ENCODE peak calls at places on chromosome 20, in seven cellular contexts. F is PC-3, R is fibroblast of lung, M is PC-9, K is hepatocyte, Y is endothelial cell of umbilical vein, G is neural progenitor cell. J is an unnamed sample. For H4K20me1, the result is how much of the 10 kb centered on the place peaks cover.

GRCh38 chr20:7938058-7938457 is 2.2 kb downstream of the HAO1 start:
- DNase-seq in F (no peak), R (no peak), M (no peak), K (no peak), Y (no peak), G (no peak), J (no peak)

GRCh38 chr20:611047-611842 is 1.1 kb upstream of the TCF15 start:
- DNase-seq in F (no peak), R (no peak), M (no peak), K (no peak), Y (no peak), G (no peak), J (no peak)

GRCh38 chr20:3765171-3765887 is 2.2 kb downstream of the ADISSP start:
- DNase-seq in F (no peak), R (no peak), M (no peak), K (no peak), Y (no peak), G (no peak), J (peak)

GRCh38 chr20:51533291-51534172 is 9.0 kb downstream of the NFATC2 start:
- DNase-seq in F (peak), R (no peak), M (peak), K (no peak), Y (no peak), G (no peak), J (peak)

GRCh38 chr20:17172826-17173420 is 53.9 kb upstream of the PCSK2 start:
- DNase-seq in F (no peak), R (no peak), M (no peak), K (no peak), Y (no peak), G (no peak), J (no peak)

GRCh38 chr20:37408202-37408929 is 62.4 kb downstream of the SRC start:
- DNase-seq in F (no peak), R (no peak), M (no peak), K (no peak), Y (no peak), G (no peak), J (no peak)

GRCh38 chr20:41618807-41619294 is 674 bp upstream of the CHD6 start:
- DNase-seq in F (no peak), R (no peak), M (no peak), K (peak), Y (peak), G (no peak), J (no peak)

GRCh38 chr20:38275815-38276550 is 15.4 kb upstream of the KIAA1755 start:
- DNase-seq in F (peak), R (peak), M (peak), K (no peak), Y (peak), G (no peak), J (no peak)

GRCh38 chr20:35199696-35200095 is 26.8 kb upstream of the MMP24 start:
- DNase-seq in F (peak), R (peak), M (no peak), K (no peak), Y (no peak), G (no peak), J (no peak)

GRCh38 chr20:36572701-36573102 is 695 bp upstream of the TGIF2 start:
- DNase-seq in F (no peak), R (peak), M (no peak), K (peak), Y (no peak), G (peak), J (peak)

GRCh38 chr20:62929051-62929538 is 2.8 kb upstream of the DIDO1 start:
- DNase-seq in F (peak), R (peak), M (no peak), K (peak), Y (peak), G (peak), J (peak)

GRCh38 chr20:17612287-17612974 is 42.6 kb downstream of the DSTN start:
- DNase-seq in F (no peak), R (peak), M (no peak), K (no peak), Y (no peak), G (no peak), J (no peak)

GRCh38 chr20:584375-585301 is 25.5 kb downstream of the TCF15 start:
- DNase-seq in F (peak), R (no peak), M (no peak), K (no peak), Y (no peak), G (no peak), J (no peak)

GRCh38 chr20:44745560-44746366 is at the start of gene KCNK15:
- DNase-seq in F (peak), R (no peak), M (no peak), K (peak), Y (no peak), G (peak), J (no peak)
- H2AFZ ChIP-seq in F (peak), R (peak), M (no peak), K (peak), Y (peak), G (peak), J (no peak)

GRCh38 chr20:60177080-60177479 is 218.9 kb downstream of the CDH26 start:
- DNase-seq in F (no peak), R (no peak), M (no peak), K (no peak), Y (no peak), G (no peak), J (no peak)
- H3K4me3 ChIP-seq in F (no peak), R (no peak), M (no peak), K (no peak), Y (no peak), G (no peak), J (no peak)

GRCh38 chr20:31709939-31710338 is 12.7 kb downstream of the BCL2L1 start:
- DNase-seq in F (peak), R (no peak), M (no peak), K (no peak), Y (no peak), G (no peak), J (no peak)
- H4K20me1 ChIP-seq in F (under half), R (under half), M (under half), K (under half), Y (under half), G (under half), J (under half)

DNA sequence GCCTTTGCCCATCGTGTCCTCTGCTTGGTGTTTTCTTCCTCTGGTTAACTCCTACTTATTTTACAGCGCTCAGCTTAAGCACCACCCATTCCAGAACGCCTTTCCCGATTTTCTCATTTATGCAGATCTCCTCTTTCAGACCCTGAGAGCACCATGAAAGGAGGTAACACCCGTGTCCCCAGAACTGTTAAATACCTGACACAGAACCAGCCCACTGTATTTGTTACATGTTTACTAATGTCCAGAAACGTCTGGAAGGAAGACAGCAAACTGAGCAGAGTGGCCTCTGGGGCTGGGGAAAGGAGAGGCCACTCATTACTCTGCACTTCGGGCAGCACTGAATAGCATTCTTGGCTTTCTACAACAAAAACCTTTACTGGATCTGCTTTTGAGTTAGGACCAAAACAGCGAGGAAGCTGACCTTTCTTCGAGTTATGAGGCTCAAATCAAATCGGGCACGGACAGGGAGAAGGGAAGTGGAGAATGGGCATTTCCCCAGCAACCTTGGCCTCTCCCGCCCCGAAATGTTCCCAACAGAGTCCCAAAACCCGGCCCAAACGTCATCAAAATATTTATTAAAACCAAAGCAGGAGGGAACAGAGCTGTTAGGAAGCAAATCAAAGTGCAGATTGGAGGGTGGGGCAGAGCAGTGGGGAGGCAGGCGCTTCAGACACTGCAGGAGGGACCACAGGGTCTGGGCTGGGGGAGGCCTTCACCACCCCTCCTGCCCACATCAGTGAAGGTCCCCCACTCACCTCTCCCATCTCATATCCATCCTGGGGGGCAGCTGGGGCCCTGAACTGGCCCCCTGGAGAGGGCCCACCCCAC is 1.1 kb upstream of the NECAB3 start:
- DNase-seq in F (no peak), R (peak), M (no peak), K (no peak), Y (no peak), G (no peak), J (no peak)
- H2AFZ ChIP-seq in F (peak), R (peak), M (no peak), K (peak), Y (peak), G (no peak), J (no peak)

GRCh38 chr20:47352332-47353223 is 3.9 kb downstream of the ZMYND8 start:
- DNase-seq in F (peak), R (no peak), M (no peak), K (no peak), Y (peak), G (peak), J (peak)
- H3K4me3 ChIP-seq in F (peak), R (no peak), M (peak), K (peak), Y (no peak), G (peak), J (peak)

GRCh38 chr20:60102665-60103210 is 144.5 kb downstream of the CDH26 start:
- DNase-seq in F (peak), R (no peak), M (no peak), K (no peak), Y (no peak), G (no peak), J (peak)

GRCh38 chr20:60101894-60102281 is 143.7 kb downstream of the CDH26 start:
- DNase-seq in F (no peak), R (no peak), M (no peak), K (no peak), Y (no peak), G (no peak), J (no peak)

GRCh38 chr20:60104980-60105379 is 146.8 kb downstream of the CDH26 start:
- DNase-seq in F (no peak), R (no peak), M (no peak), K (no peak), Y (no peak), G (no peak), J (no peak)

GRCh38 chr20:60100780-60101179 is 142.6 kb downstream of the CDH26 start:
- DNase-seq in F (no peak), R (no peak), M (no peak), K (no peak), Y (no peak), G (no peak), J (no peak)

GRCh38 chr20:60101201-60101893 is 143.1 kb downstream of the CDH26 start:
- DNase-seq in F (no peak), R (no peak), M (no peak), K (no peak), Y (no peak), G (no peak), J (no peak)
- H4K20me1 ChIP-seq in F (under half), R (under half), M (under half), K (under half), Y (under half), G (under half), J (under half)

DNA sequence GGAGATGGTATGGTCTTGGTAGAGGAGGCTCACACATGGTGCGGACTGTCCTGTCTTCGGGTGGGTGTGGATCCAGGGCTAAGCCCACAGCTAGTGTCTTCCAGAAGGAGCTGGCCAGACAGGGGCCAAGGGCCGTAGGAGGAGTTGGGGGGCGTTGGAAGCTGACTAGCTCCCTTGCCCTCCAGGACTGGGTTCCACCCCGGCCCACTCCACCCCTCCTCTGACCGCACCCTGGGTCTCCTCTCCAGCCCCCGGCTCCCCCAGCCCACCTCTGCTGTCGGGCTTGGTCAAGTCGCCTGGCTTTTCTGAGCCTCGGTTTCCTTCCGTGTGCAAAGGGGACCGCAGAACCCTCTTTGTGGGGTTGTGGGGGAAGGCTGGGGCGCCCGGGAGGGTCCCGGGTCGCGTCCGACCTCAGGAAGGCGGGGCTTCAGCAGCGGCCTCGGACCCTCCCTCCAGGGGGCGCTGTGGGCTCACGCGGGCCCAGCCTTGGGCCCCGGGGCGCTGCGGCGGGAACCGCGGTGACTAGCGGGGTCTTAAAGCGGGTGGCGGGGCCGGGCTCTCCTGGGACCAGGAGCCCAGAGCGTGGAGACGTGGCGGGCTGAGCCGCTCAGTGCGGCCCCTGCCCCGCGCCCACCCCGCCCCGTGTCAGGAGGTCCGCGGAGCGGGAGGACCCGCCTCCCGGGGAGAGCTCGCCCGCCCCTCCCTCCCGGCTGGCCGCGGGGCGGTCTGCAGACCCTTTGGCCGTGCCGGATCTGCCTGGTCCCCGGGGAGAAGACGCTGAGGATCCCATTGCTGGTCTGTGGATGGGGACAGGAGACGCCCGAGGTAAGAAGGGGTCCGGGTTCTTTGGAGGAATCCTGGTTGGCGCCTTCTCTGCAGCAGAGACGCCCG is 5.4 kb downstream of the NPBWR2 start:
- DNase-seq in F (peak), R (no peak), M (peak), K (peak), Y (peak), G (peak), J (peak)
- H2AFZ ChIP-seq in F (peak), R (no peak), M (no peak), K (peak), Y (peak), G (peak), J (no peak)

DNA sequence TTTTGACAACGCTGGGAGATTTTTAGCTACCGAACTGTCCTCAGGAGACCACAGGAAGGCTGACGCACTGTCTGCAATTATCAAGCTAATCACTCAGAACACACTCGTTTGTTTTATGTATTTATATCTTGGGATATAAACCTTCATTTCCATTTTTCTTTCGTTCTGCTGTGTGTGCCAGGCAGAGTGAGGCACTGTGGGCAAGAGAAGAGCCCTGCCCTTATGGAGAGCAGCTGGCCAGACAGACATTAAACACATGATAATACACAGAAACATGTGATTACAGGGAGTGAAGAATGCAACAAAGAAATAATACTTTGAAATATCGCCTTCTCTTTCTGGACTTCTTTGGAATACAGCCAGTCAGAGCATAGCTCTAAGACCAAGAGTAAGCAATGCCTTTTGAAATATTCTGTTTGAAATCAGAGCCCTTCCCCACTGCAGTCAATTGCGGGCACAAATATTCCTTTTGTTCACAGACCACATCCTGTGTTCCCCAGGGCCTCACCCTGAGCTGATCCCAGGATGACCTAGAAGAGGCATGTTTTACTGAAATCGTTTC is 96.8 kb downstream of the ANKRD60 start:
- DNase-seq in F (peak), R (peak), M (peak), K (no peak), Y (peak), G (no peak), J (no peak)
- H3K4me3 ChIP-seq in F (peak), R (peak), M (peak), K (no peak), Y (no peak), G (peak), J (no peak)

DNA sequence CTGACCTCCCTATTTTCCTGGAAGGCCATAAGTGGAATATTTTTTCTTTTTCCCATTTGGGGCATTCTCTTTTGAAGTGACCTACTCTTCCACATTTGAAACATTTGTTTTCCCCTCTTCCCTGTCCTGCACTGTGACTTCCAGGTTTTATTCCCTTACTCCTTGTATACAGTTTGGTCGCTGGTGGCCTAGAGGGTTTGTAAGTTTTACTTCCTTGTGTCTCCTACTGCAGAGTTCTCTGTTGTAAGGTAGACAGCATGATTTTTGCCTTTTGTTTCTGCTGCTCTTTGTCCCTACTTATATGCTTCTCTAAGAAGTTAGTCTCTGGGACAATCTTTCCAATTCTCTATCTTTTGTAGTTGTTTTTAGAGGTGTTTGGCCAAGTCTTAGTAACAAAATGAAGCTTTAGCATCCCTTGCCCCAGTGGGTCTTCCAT is 7.4 kb upstream of the ZNFX1 start:
- DNase-seq in F (no peak), R (no peak), M (no peak), K (no peak), Y (no peak), G (no peak), J (no peak)
- H4K20me1 ChIP-seq in F (half or more), R (under half), M (half or more), K (half or more), Y (under half), G (half or more), J (half or more)

GRCh38 chr20:46893877-46894578 is 615 bp upstream of the EYA2 start:
- DNase-seq in F (peak), R (no peak), M (no peak), K (no peak), Y (no peak), G (no peak), J (no peak)

GRCh38 chr20:46894971-46895905 is 595 bp downstream of the EYA2 start:
- DNase-seq in F (peak), R (peak), M (no peak), K (peak), Y (no peak), G (peak), J (no peak)

GRCh38 chr20:46895906-46896242 is 1.2 kb downstream of the EYA2 start:
- DNase-seq in F (no peak), R (no peak), M (no peak), K (no peak), Y (no peak), G (no peak), J (no peak)

GRCh38 chr20:46893051-46893450 is 1.6 kb upstream of the EYA2 start:
- DNase-seq in F (no peak), R (no peak), M (no peak), K (no peak), Y (no peak), G (no peak), J (no peak)

DNA sequence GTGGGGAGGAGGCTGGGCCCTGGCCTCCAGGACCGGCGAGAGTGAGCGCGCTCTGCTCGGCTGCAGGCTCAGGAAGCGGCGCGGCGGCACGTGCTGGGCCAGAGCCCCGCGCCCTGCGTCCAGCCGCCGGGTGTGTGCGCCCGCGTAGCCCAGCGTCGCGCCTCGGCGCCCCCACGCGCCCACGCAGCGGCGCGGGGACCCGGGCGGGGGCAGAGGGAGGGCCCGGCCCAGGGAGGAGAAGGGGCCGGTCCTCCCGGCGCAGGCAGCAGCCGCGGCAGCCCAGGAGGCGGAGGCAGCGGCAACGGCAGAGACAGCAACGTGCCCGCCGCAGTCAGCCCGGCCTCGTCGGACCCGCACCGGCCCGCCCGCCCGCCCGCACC is at the start of gene EYA2:
- DNase-seq in F (no peak), R (no peak), M (no peak), K (peak), Y (no peak), G (peak), J (no peak)
- H2AFZ ChIP-seq in F (no peak), R (no peak), M (no peak), K (peak), Y (no peak), G (peak), J (no peak)

J was measured in Karpas-422.